ENCODE peak calls at places on chromosomes 13 and 19, in ten cellular contexts. K, M, X, A, S, R, N, P, J and L are unnamed samples.

GRCh38 chr13:59774511-59774911 is 389.2 kb downstream of the DIAPH3 start:
- DNase-seq in K (no peak), M (peak), X (no peak), A (no peak), S (no peak), R (peak), N (peak), P (no peak), J (no peak), L (no peak)

GRCh38 chr13:71525004-71525403 is 342.0 kb downstream of the DACH1 start:
- DNase-seq in K (no peak), M (no peak), X (no peak), A (no peak), S (no peak), R (no peak), N (no peak), P (no peak), J (no peak), L (no peak)

GRCh38 chr13:51614350-51614786 is 30.1 kb downstream of the WDFY2 start:
- DNase-seq in K (no peak), M (no peak), X (peak), A (peak), S (peak), R (no peak), N (peak), P (no peak), J (peak), L (peak)

GRCh38 chr19:31013391-31013975 is 335.8 kb downstream of the TSHZ3 start:
- DNase-seq in K (peak), M (no peak), X (no peak), A (no peak), S (no peak), R (no peak), N (no peak), P (no peak), J (no peak), L (no peak)

GRCh38 chr13:76783798-76784197 is 102.4 kb downstream of the KCTD12 start:
- DNase-seq in K (no peak), M (no peak), X (no peak), A (no peak), S (no peak), R (no peak), N (no peak), P (no peak), J (no peak), L (no peak)

GRCh38 chr19:55440411-55441105 is 2.5 kb downstream of the SHISA7 start:
- DNase-seq in K (no peak), M (no peak), X (no peak), A (no peak), S (no peak), R (no peak), N (no peak), P (peak), J (no peak), L (no peak)

GRCh38 chr13:113863511-113864302 is at the start of gene GAS6:
- DNase-seq in K (peak), M (peak), X (peak), A (no peak), S (peak), R (peak), N (no peak), P (peak), J (no peak), L (no peak)

GRCh38 chr13:50189450-50189849 is 174.2 kb downstream of the KCNRG start:
- DNase-seq in K (no peak), M (no peak), X (no peak), A (no peak), S (no peak), R (no peak), N (no peak), P (no peak), J (no peak), L (no peak)

GRCh38 chr19:20423381-20424207 is 142.0 kb downstream of the ZNF737 start:
- DNase-seq in K (peak), M (peak), X (peak), A (peak), S (peak), R (peak), N (peak), P (no peak), J (peak), L (peak)

GRCh38 chr13:48775804-48776203 is 122.1 kb downstream of the CYSLTR2 start:
- DNase-seq in K (no peak), M (peak), X (no peak), A (no peak), S (no peak), R (peak), N (peak), P (no peak), J (no peak), L (no peak)

GRCh38 chr13:90738881-90739280 is 608.6 kb upstream of the MIR17HG start:
- DNase-seq in K (no peak), M (no peak), X (no peak), A (no peak), S (no peak), R (peak), N (no peak), P (no peak), J (no peak), L (no peak)

GRCh38 chr19:49119411-49120324 is at the start of gene PPFIA3:
- DNase-seq in K (peak), M (peak), X (peak), A (peak), S (peak), R (peak), N (peak), P (no peak), J (no peak), L (no peak)

GRCh38 chr19:56538761-56539263 is at the start of gene ZFP28:
- DNase-seq in K (peak), M (no peak), X (peak), A (peak), S (peak), R (no peak), N (peak), P (peak), J (no peak), L (peak)

GRCh38 chr19:18814063-18814462 is 17.7 kb upstream of the UPF1 start:
- DNase-seq in K (peak), M (no peak), X (no peak), A (no peak), S (peak), R (peak), N (no peak), P (no peak), J (no peak), L (no peak)

GRCh38 chr13:43377955-43378354 is 354.6 kb downstream of the DNAJC15 start:
- DNase-seq in K (no peak), M (peak), X (no peak), A (no peak), S (no peak), R (peak), N (no peak), P (no peak), J (no peak), L (no peak)

GRCh38 chr19:4911786-4912672 is 2.7 kb downstream of the UHRF1 start:
- DNase-seq in K (peak), M (peak), X (peak), A (peak), S (peak), R (peak), N (peak), P (peak), J (peak), L (peak)

GRCh38 chr19:4504297-4504701 is 14.0 kb downstream of the PLIN4 start:
- DNase-seq in K (peak), M (no peak), X (no peak), A (no peak), S (no peak), R (no peak), N (no peak), P (no peak), J (no peak), L (no peak)

GRCh38 chr19:23957660-23958281 is 43.1 kb downstream of the ZNF726 start:
- DNase-seq in K (no peak), M (peak), X (peak), A (peak), S (no peak), R (no peak), N (peak), P (no peak), J (no peak), L (no peak)

GRCh38 chr19:30324982-30325381 is 47.2 kb upstream of the ZNF536 start:
- DNase-seq in K (no peak), M (no peak), X (no peak), A (no peak), S (peak), R (no peak), N (no peak), P (no peak), J (no peak), L (no peak)

GRCh38 chr13:113845055-113845454 is 18.8 kb downstream of the GAS6 start:
- DNase-seq in K (no peak), M (no peak), X (no peak), A (peak), S (peak), R (no peak), N (no peak), P (peak), J (no peak), L (no peak)

GRCh38 chr13:91132786-91133185 is 214.7 kb upstream of the MIR17HG start:
- DNase-seq in K (peak), M (no peak), X (no peak), A (no peak), S (no peak), R (peak), N (no peak), P (no peak), J (no peak), L (no peak)

GRCh38 chr13:113448545-113448884 is 4.8 kb downstream of the ADPRHL1 start:
- DNase-seq in K (peak), M (no peak), X (peak), A (peak), S (peak), R (no peak), N (peak), P (peak), J (no peak), L (no peak)

GRCh38 chr13:25044071-25044470 is 51.9 kb upstream of the PABPC3 start:
- DNase-seq in K (no peak), M (no peak), X (no peak), A (no peak), S (no peak), R (no peak), N (no peak), P (peak), J (no peak), L (no peak)

GRCh38 chr13:33761744-33762143 is 56.2 kb upstream of the RFC3 start:
- DNase-seq in K (peak), M (peak), X (no peak), A (no peak), S (no peak), R (no peak), N (no peak), P (no peak), J (no peak), L (no peak)

GRCh38 chr13:48153186-48153585 is 58.3 kb upstream of the MED4 start:
- DNase-seq in K (no peak), M (no peak), X (no peak), A (no peak), S (no peak), R (no peak), N (peak), P (no peak), J (no peak), L (no peak)

GRCh38 chr13:33937373-33938087 is 119.6 kb downstream of the RFC3 start:
- DNase-seq in K (peak), M (no peak), X (peak), A (no peak), S (no peak), R (no peak), N (no peak), P (no peak), J (no peak), L (no peak)

GRCh38 chr13:82356667-82357066 is 1525.6 kb downstream of the SLITRK1 start:
- DNase-seq in K (no peak), M (peak), X (no peak), A (no peak), S (no peak), R (peak), N (no peak), P (no peak), J (no peak), L (no peak)

GRCh38 chr13:110275931-110276552 is 30.9 kb downstream of the COL4A1 start:
- DNase-seq in K (peak), M (no peak), X (no peak), A (no peak), S (peak), R (no peak), N (no peak), P (no peak), J (no peak), L (no peak)

GRCh38 chr13:37934339-37935191 is 65.0 kb upstream of the TRPC4 start:
- DNase-seq in K (no peak), M (no peak), X (no peak), A (no peak), S (no peak), R (no peak), N (no peak), P (no peak), J (no peak), L (no peak)

GRCh38 chr13:43159007-43159406 is 135.6 kb downstream of the DNAJC15 start:
- DNase-seq in K (peak), M (peak), X (no peak), A (no peak), S (no peak), R (peak), N (peak), P (no peak), J (no peak), L (no peak)

DNA sequence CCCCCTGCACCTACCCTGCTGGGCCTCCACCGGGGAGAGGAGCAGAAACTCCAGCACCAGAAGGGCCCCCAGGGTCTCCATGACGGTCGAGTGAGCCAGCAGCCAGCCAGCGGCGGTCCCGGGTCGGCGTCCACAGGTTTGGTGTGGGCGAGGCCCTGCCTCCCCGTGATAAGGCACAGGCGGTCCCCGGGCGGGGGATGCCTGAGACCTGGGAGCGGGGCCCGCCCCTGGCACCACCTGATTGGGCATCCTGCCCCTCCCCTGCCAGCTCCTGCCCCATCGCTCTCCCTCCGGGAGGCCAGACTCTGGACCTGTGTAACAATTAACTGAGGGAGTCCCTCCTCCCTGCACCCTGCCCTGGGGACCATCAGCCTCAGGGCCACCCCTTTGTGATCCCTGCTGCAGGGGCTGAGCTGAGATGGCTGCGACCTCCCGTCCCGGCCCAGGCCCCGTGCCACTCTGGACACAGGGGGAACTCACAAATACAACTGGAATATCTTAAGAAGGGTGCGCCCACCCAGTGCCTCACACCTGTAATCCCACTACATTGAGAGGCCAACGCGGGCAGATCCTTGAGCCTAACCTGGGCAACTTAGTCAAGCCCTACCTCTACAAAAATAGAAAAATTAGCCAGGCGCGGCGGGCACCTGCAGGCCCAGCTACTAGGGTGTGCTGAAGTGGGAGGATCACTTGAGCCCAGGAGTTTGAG is at the start of gene SMIM24:
- DNase-seq in K (no peak), M (no peak), X (peak), A (no peak), S (no peak), R (no peak), N (no peak), P (no peak), J (no peak), L (no peak)
- H3K4me3 ChIP-seq in K (no peak), M (no peak), X (no peak), A (no peak), S (no peak), R (no peak), N (no peak), P (no peak), J (no peak), L (no peak)

DNA sequence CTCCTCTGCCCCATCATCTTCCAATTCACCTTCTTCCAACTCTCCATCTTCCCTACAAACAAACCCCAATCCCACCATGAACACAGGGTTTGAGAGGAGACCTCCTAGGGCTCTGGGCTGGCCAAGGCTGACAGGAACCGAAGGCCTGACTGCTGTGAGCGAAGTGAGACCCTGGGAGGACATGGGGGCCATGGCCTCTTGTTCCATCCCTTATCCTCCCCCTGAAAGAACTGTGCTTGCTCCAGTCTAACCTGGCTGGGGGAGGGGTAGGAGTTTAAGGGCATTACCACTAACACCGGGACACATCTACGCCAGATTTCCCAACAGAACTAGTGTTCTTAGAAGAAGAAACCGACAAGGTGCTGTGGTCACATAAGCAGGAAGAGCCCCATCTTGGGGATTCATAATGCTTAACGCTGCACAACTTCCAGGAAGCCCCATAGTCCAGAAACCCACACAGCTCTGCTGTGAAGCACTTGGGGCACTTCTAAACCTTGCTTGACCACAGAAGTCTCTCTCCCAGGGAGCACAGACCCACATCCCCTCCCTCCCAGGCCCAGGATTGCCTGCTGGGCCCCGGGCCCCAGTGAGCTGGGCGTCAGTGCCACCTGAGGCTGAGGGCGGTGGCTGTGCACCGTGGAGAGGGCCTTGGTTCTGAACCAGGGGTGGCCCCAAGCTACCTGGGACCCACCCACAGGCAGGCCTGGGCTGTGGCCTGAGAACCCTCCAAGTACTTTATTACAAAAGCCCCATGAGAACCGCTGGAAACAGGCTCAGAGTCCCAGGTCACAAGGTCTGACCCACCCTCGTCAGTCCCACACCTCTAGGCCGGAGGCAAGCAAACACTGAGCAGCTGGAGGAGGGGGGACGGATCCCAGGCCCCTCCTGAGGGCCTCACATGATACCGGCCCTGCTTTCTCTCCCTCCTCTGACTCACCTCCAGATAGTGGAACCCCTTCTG is 18.7 kb downstream of the ZC3H4 start:
- DNase-seq in K (no peak), M (no peak), X (peak), A (peak), S (no peak), R (no peak), N (no peak), P (no peak), J (peak), L (peak)
- H3K4me3 ChIP-seq in K (no peak), M (no peak), X (no peak), A (no peak), S (no peak), R (no peak), N (no peak), P (no peak), J (peak), L (no peak)

GRCh38 chr13:53110181-53110580 is 81.6 kb downstream of the OLFM4 start:
- DNase-seq in K (no peak), M (no peak), X (no peak), A (no peak), S (no peak), R (no peak), N (no peak), P (no peak), J (no peak), L (no peak)
- H3K4me3 ChIP-seq in K (no peak), M (no peak), X (no peak), A (no peak), S (no peak), R (no peak), N (no peak), P (no peak), J (no peak), L (no peak)

GRCh38 chr13:27961227-27962085 is 7.7 kb downstream of the CDX2 start:
- DNase-seq in K (no peak), M (no peak), X (no peak), A (no peak), S (no peak), R (no peak), N (no peak), P (no peak), J (no peak), L (no peak)
- H3K4me3 ChIP-seq in K (peak), M (no peak), X (no peak), A (peak), S (peak), R (no peak), N (no peak), P (no peak), J (no peak), L (no peak)

GRCh38 chr19:38875656-38876345 is 2.3 kb downstream of the RINL start:
- DNase-seq in K (no peak), M (no peak), X (no peak), A (no peak), S (no peak), R (no peak), N (peak), P (no peak), J (no peak), L (no peak)

GRCh38 chr19:38878575-38879399 is 712 bp upstream of the RINL start:
- DNase-seq in K (no peak), M (no peak), X (no peak), A (no peak), S (no peak), R (no peak), N (no peak), P (no peak), J (no peak), L (no peak)

GRCh38 chr19:38879400-38879751 is 1.3 kb upstream of the RINL start:
- DNase-seq in K (no peak), M (no peak), X (no peak), A (no peak), S (no peak), R (no peak), N (no peak), P (no peak), J (no peak), L (no peak)

GRCh38 chr19:38880076-38880881 is 2.2 kb upstream of the RINL start:
- DNase-seq in K (no peak), M (no peak), X (no peak), A (no peak), S (no peak), R (no peak), N (no peak), P (no peak), J (no peak), L (no peak)

GRCh38 chr19:38877781-38878574 is at the start of gene RINL:
- DNase-seq in K (no peak), M (no peak), X (peak), A (peak), S (no peak), R (no peak), N (no peak), P (peak), J (peak), L (peak)
- H3K4me3 ChIP-seq in K (no peak), M (no peak), X (no peak), A (no peak), S (no peak), R (no peak), N (no peak), P (no peak), J (peak), L (peak)

DNA sequence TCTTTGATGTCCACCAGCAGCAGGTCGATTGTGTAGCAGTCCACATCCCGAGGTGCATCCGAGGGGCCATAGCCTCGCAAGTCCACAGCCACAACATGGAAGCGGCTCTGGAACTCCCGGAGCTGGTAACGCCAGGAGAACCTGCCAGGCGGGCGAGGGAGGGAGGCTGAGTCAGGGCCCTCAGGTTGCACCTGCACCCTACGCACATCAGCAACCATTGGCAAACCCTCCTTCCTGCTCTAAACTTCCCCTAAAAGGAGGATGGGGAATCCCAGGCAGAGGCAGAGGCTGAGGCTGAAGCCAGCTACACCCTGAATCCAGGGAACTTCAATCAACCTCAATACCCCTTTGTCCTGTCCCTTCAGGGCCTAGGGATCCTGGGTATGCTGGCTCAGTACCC is 992 bp downstream of the EPHX3 start:
- DNase-seq in K (no peak), M (no peak), X (no peak), A (no peak), S (no peak), R (no peak), N (peak), P (no peak), J (no peak), L (no peak)
- H3K4me3 ChIP-seq in K (no peak), M (no peak), X (no peak), A (no peak), S (no peak), R (no peak), N (no peak), P (no peak), J (no peak), L (no peak)

GRCh38 chr13:98976941-98977340 is 923 bp downstream of the DOCK9 start:
- DNase-seq in K (no peak), M (peak), X (no peak), A (no peak), S (no peak), R (peak), N (no peak), P (no peak), J (no peak), L (no peak)
- H3K4me3 ChIP-seq in K (peak), M (peak), X (no peak), A (no peak), S (no peak), R (peak), N (no peak), P (no peak), J (no peak), L (no peak)

GRCh38 chr13:40432018-40432978 is 234.1 kb downstream of the FOXO1 start:
- DNase-seq in K (no peak), M (no peak), X (no peak), A (no peak), S (no peak), R (no peak), N (no peak), P (no peak), J (no peak), L (no peak)
- H3K4me3 ChIP-seq in K (no peak), M (no peak), X (no peak), A (no peak), S (no peak), R (no peak), N (no peak), P (no peak), J (no peak), L (no peak)